ENCODE peak calls at places on chromosomes 13 and 19, in five cellular contexts. F, G, Q, N and X are unnamed samples.

GRCh38 chr19:46426035-46426505 is 2.7 kb downstream of the PNMA8C start:
- DNase-seq in G (no peak), F (no peak), Q (no peak), N (peak; percentile 65), X (no peak)

GRCh38 chr13:67036694-67037093 is 193.4 kb downstream of the PCDH9 start:
- DNase-seq in F (no peak), G (no peak), N (no peak), Q (no peak), X (no peak)

GRCh38 chr13:98549006-98549727 is 27.7 kb downstream of the STK24 start:
- DNase-seq in N (peak; percentile 84), G (no peak), Q (no peak), F (no peak), X (no peak)

GRCh38 chr19:43457809-43458208 is 7.6 kb downstream of the LYPD3 start:
- DNase-seq in N (no peak), G (no peak), F (no peak), Q (no peak), X (no peak)

GRCh38 chr19:13557756-13558398 is 51.6 kb upstream of the CACNA1A start:
- DNase-seq in F (no peak), N (no peak), G (no peak), Q (no peak), X (no peak)

GRCh38 chr19:1765182-1765903 is 12.0 kb downstream of the ONECUT3 start:
- DNase-seq in G (no peak), N (no peak), F (no peak), Q (no peak), X (no peak)

GRCh38 chr13:100550433-100550832 is 38.2 kb downstream of the GGACT start:
- DNase-seq in G (no peak), Q (peak; percentile 73), F (no peak), N (peak; percentile 72), X (peak; percentile 56)

GRCh38 chr19:3520166-3521103 is 14.3 kb downstream of the FZR1 start:
- DNase-seq in G (no peak), Q (no peak), N (no peak), F (no peak), X (no peak)

GRCh38 chr19:54431255-54431838 is 16.1 kb downstream of the TTYH1 start:
- DNase-seq in N (peak; percentile 70), G (no peak), F (no peak), Q (peak; percentile 71), X (no peak)

GRCh38 chr19:12350890-12351197 is 14.6 kb downstream of the ZNF442 start:
- DNase-seq in F (no peak), G (no peak), N (no peak), Q (no peak), X (no peak)

GRCh38 chr13:29849071-29849541 is 1.3 kb downstream of the UBL3 start:
- DNase-seq in N (peak; percentile 12), G (no peak), F (peak; percentile 53), Q (no peak), X (no peak)

GRCh38 chr13:72530471-72530870 is 197.0 kb downstream of the MZT1 start:
- DNase-seq in Q (no peak), F (no peak), G (no peak), N (no peak), X (no peak)

GRCh38 chr13:100394005-100394695 is 194.4 kb downstream of the GGACT start:
- DNase-seq in N (peak; percentile 61), G (no peak), Q (no peak), F (no peak), X (peak; percentile 37)

GRCh38 chr13:37313383-37313782 is 207.9 kb upstream of the CSNK1A1L start:
- DNase-seq in F (no peak), G (no peak), N (peak; percentile 65), Q (no peak), X (no peak)

GRCh38 chr19:27729332-27729731 is 1483.6 kb downstream of the UQCRFS1 start:
- DNase-seq in Q (no peak), N (no peak), F (no peak), G (no peak), X (no peak)

GRCh38 chr13:91398413-91399188 is at the start of gene GPC5:
- DNase-seq in N (peak; percentile 59), G (peak; percentile 84), Q (peak; percentile 71), F (peak; percentile 71), X (peak; percentile 28)

GRCh38 chr19:12721656-12722565 is 1.8 kb downstream of the TNPO2 start:
- DNase-seq in F (peak; percentile 82), Q (peak; percentile 86), N (peak; percentile 87), G (peak; percentile 68), X (peak; percentile 75)

GRCh38 chr19:19039901-19040300 is 6.5 kb downstream of the ARMC6 start:
- DNase-seq in N (no peak), F (no peak), G (no peak), Q (no peak), X (no peak)

GRCh38 chr19:51476164-51476563 is 2.2 kb upstream of the CEACAM18 start:
- DNase-seq in F (no peak), Q (no peak), N (no peak), G (no peak), X (no peak)

GRCh38 chr19:51478381-51479285 is at the start of gene CEACAM18:
- DNase-seq in F (no peak), G (no peak), N (no peak), Q (no peak), X (no peak)

GRCh38 chr19:51479531-51480331 is 1.4 kb downstream of the CEACAM18 start:
- DNase-seq in G (no peak), N (no peak), F (no peak), Q (no peak), X (no peak)

GRCh38 chr19:51480590-51480989 is 2.3 kb downstream of the CEACAM18 start:
- DNase-seq in Q (no peak), G (no peak), N (peak; percentile 56), F (no peak), X (no peak)

GRCh38 chr19:51477343-51477742 is 996 bp upstream of the CEACAM18 start:
- DNase-seq in G (no peak), F (no peak), Q (no peak), N (no peak), X (no peak)
- H3K27me3 ChIP-seq in G (no peaks in the 10 kb centered on the region), F (no peaks in the 10 kb centered on the region), Q (no peaks in the 10 kb centered on the region), N (no peaks in the 10 kb centered on the region), X (no peaks in the 10 kb centered on the region)

GRCh38 chr19:35513231-35513974 is at the start of gene DMKN:
- DNase-seq in N (peak; percentile 76), G (no peak), Q (no peak), F (no peak), X (no peak)
- H3K27me3 ChIP-seq in N (peaks cover 5% of the 10 kb centered on the region), G (no peaks in the 10 kb centered on the region), Q (no peaks in the 10 kb centered on the region), F (no peaks in the 10 kb centered on the region), X (no peaks in the 10 kb centered on the region)

GRCh38 chr19:40513345-40513678 is 46.5 kb downstream of the SPTBN4 start:
- DNase-seq in Q (no peak), F (no peak), G (no peak), N (no peak), X (no peak)

GRCh38 chr19:40512110-40512472 is 45.3 kb downstream of the SPTBN4 start:
- DNase-seq in Q (no peak), F (no peak), N (no peak), G (no peak), X (no peak)

GRCh38 chr19:40513741-40514315 is 47.0 kb downstream of the SPTBN4 start:
- DNase-seq in F (no peak), G (no peak), N (no peak), Q (no peak), X (no peak)

GRCh38 chr19:40511487-40511886 is 44.7 kb downstream of the SPTBN4 start:
- DNase-seq in N (no peak), Q (no peak), F (no peak), G (no peak), X (no peak)

DNA sequence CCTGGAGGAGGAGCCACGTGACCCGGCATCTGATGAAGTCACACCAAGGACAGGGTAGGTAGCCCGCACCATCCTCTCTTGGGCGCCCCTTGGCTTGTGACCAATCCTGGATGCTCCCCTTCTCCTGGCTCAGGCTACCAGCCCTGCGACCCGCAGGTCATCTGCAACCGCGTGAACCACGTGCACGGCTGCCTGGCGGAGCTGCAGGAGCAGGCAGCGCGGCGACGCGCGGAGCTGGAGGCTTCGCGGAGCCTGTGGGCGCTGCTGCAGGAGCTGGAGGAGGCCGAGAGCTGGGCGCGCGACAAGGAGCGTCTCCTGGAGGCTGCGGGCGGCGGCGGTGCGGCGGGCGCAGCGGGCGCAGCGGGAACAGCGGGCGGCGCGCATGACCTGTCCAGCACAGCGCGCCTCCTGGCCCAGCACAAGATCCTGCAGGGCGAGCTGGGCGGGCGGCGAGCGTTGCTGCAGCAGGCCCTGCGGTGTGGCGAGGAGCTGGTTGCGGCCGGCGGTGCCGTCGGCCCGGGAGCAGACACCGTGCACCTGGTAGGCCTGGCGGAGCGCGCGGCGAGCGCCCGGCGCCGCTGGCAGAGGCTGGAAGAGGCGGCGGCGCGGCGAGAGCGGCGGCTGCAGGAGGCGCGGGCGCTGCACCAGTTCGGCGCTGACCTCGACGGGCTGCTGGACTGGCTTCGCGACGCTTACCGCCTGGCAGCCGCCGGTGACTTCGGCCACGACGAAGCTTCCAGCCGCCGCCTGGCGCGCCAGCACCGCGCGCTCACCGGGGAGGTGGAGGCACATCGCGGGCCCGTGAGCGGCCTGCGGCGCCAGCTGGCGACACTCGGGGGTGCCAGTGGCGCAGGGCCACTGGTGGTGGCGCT is 45.9 kb downstream of the SPTBN4 start:
- DNase-seq in G (no peak), N (peak; percentile 33), F (no peak), Q (peak; percentile 54), X (no peak)
- H3K27me3 ChIP-seq in G (no peaks in the 10 kb centered on the region), N (peaks cover 96% of the 10 kb centered on the region), F (no peaks in the 10 kb centered on the region), Q (no peaks in the 10 kb centered on the region), X (no peaks in the 10 kb centered on the region)

GRCh38 chr13:112057736-112058518 is 9.0 kb upstream of the SOX1 start:
- DNase-seq in N (no peak), G (no peak), F (no peak), Q (no peak), X (no peak)

GRCh38 chr13:112055417-112056206 is 11.3 kb upstream of the SOX1 start:
- DNase-seq in G (no peak), F (no peak), N (no peak), Q (no peak), X (no peak)

GRCh38 chr13:112057434-112057735 is 9.6 kb upstream of the SOX1 start:
- DNase-seq in G (no peak), F (no peak), Q (no peak), N (no peak), X (no peak)

GRCh38 chr13:112056284-112056727 is 10.6 kb upstream of the SOX1 start:
- DNase-seq in F (no peak), Q (no peak), G (no peak), N (no peak), X (no peak)

GRCh38 chr13:112056739-112057433 is 10.1 kb upstream of the SOX1 start:
- DNase-seq in Q (no peak), N (no peak), F (no peak), G (no peak), X (no peak)
- H3K27me3 ChIP-seq in Q (no peaks in the 10 kb centered on the region), N (peaks cover 100% of the 10 kb centered on the region), F (no peaks in the 10 kb centered on the region), G (peaks cover 67% of the 10 kb centered on the region), X (no peaks in the 10 kb centered on the region)

DNA sequence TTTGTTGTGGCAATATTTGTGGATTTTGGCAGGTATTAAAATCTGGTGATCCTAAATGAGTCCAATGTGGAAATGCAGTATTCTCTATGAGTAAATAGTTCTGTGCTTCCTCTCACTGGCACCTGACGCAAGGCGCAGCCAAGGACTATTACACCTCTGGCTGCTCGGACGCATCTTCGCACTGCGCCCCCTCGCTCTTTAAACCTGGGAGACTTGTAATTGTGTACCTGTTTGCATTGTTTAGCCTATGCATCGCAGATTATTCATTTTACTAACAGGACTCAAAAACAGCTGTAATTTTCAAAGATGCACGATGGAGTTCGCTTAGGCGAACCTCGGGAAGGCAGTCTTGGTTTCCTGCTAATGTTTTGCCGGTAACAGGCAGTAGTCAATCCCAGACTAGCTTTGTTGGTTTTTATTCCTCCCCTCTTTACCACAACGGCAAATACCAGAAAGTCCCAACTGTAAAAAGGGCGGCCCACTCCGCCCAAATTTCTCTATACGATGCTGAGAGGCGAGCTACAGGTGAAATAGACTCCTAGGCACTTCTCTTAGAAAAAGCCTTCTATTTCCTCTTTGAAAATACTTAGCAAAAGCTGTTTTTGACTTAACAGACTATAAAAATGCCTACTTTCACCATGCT is 113.3 kb downstream of the KCNRG start:
- DNase-seq in Q (no peak), G (no peak), N (peak; percentile 3), F (no peak), X (no peak)
- H3K27me3 ChIP-seq in Q (peaks cover 4% of the 10 kb centered on the region), G (no peaks in the 10 kb centered on the region), N (peaks cover 79% of the 10 kb centered on the region), F (no peaks in the 10 kb centered on the region), X (peaks cover 24% of the 10 kb centered on the region)